ENCODE peak calls at places on chromosomes 11 and 22, in nine cellular contexts. S, I, U, D, N, R, A, J and H are unnamed samples.

GRCh38 chr22:43666511-43666910 is 145.6 kb downstream of the EFCAB6 start:
- DNase-seq in U (no peak), N (no peak), A (no peak), D (no peak), I (no peak), R (no peak), J (no peak), S (no peak), H (peak)

GRCh38 chr22:45930324-45930723 is 46.6 kb downstream of the WNT7B start:
- DNase-seq in N (no peak), S (no peak), R (no peak), I (no peak), U (no peak), A (peak), J (no peak), D (no peak), H (no peak)

GRCh38 chr11:69913591-69914285 is 94.5 kb upstream of the FGF3 start:
- DNase-seq in S (no peak), I (no peak), A (peak), N (peak), D (no peak), R (no peak), J (peak), U (no peak), H (no peak)

GRCh38 chr11:14136561-14136960 is 174.0 kb downstream of the SPON1 start:
- DNase-seq in J (no peak), A (no peak), D (no peak), U (no peak), I (no peak), S (no peak), N (no peak), R (no peak), H (no peak)

GRCh38 chr11:67006029-67006884 is 16.7 kb upstream of the SYT12 start:
- DNase-seq in U (no peak), N (no peak), D (peak), R (no peak), I (no peak), S (peak), J (no peak), A (no peak), H (no peak)

GRCh38 chr11:133474461-133474860 is 57.8 kb downstream of the OPCML start:
- DNase-seq in S (no peak), D (no peak), J (no peak), N (no peak), U (no peak), I (no peak), A (no peak), R (no peak), H (peak)

GRCh38 chr11:1937616-1938342 is 9.4 kb upstream of the MRPL23 start:
- DNase-seq in R (peak), A (no peak), I (no peak), N (peak), D (no peak), U (no peak), J (peak), S (no peak), H (no peak)

GRCh38 chr11:78672850-78673641 is 98.4 kb upstream of the NARS2 start:
- DNase-seq in R (no peak), A (no peak), S (no peak), D (no peak), J (no peak), U (no peak), I (no peak), N (no peak), H (no peak)

GRCh38 chr11:106224172-106224571 is 146.7 kb downstream of the AASDHPPT start:
- DNase-seq in N (no peak), J (no peak), R (no peak), D (no peak), I (no peak), S (no peak), U (no peak), A (no peak), H (no peak)
- TF ChIP-seq CTCF in N (no peak), J (no peak), R (no peak), D (no peak), I (no peak), S (no peak), U (no peak), A (no peak), H (no peak)

DNA sequence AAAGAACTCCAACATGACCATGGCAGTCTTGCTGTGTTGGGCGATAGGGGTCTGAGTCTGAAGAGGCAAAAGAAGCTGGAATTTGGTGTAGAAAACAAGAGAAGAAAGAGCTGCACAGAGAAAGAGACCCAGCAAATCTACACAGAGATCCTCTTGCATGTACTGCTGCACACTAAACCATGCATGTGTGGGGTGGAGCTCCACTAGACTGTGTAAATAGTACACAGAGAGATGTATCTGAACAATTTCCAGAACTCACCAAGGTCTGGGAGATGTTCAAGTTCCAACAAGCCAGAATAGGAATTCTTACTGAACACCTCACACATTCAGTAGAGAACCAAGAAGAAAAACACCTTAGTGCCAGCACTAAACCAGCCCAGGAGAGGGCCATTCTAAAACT is 42.3 kb downstream of the CSF2RB start:
- DNase-seq in I (no peak), J (no peak), R (no peak), A (no peak), D (no peak), S (no peak), N (no peak), U (no peak), H (no peak)
- TF ChIP-seq POLR2A in I (no peak), J (no peak), R (no peak), A (no peak), D (no peak), S (no peak), N (no peak), U (no peak), H (no peak)

GRCh38 chr22:28002181-28002700 is 83.2 kb upstream of the PITPNB start:
- DNase-seq in R (no peak), D (no peak), N (no peak), J (no peak), S (no peak), U (no peak), A (no peak), I (no peak), H (no peak)
- TF ChIP-seq CTCF in R (no peak), D (no peak), N (no peak), J (no peak), S (no peak), U (no peak), A (no peak), I (no peak), H (no peak)

DNA sequence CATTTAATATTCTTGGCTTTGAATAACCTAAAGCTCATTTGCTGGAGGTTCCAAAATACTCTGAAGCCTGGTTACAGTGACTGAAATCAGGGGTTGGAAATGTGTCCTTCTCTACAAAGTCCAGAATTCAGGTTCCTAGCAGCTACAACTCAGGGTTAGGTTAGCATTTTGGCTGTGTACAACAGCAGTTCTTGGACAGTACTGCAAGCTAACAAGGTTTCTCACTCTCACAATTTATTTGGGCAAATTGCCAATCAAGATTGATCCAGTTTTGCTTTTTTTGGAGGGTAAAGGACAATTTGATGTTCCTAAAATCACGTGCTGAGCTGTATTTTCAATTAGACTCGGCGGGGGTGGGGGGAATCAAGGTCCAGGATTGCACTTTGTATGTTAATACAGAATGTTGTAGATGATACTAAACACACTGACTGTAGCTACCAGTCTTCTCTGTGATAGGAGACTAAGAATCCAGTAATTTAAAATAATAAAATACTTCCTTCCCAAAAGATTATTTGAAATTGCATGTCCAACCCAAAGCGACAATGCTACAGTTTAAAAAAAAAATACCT is 49.7 kb upstream of the RAPSN start:
- DNase-seq in J (no peak), U (no peak), A (no peak), I (no peak), D (no peak), S (no peak), R (no peak), N (no peak), H (no peak)
- TF ChIP-seq POLR2A in J (no peak), U (no peak), A (no peak), I (no peak), D (no peak), S (no peak), R (no peak), N (no peak), H (no peak)